ENCODE peak calls at places on chromosomes 11 and 22, in six cellular contexts. F is tibial artery; O is upper lobe of right lung; X is cardiac muscle cell; N is naive thymus-derived CD4-positive, alpha-beta T cell; G is transverse colon. W is an unnamed sample.

GRCh38 chr11:70399681-70400112 is 1.4 kb downstream of the CTTN start:
- DNase-seq in O (peak; percentile 89), G (peak; percentile 74), F (peak; percentile 96), X (peak; percentile 97), N (no peak), W (peak; percentile 89)

GRCh38 chr11:65134240-65134951 is at the start of gene SYVN1:
- DNase-seq in O (peak; percentile 96), F (peak; percentile 95), X (peak; percentile 90), N (peak; percentile 93), G (peak; percentile 95), W (peak; percentile 94)

GRCh38 chr11:19970944-19971343 is 189.3 kb downstream of the DBX1 start:
- DNase-seq in F (no peak), O (no peak), G (no peak), X (no peak), N (no peak), W (no peak)

GRCh38 chr22:19448076-19448607 is 631 bp upstream of the C22orf39 start:
- DNase-seq in G (peak; percentile 57), F (no peak), O (no peak), X (peak; percentile 86), N (no peak), W (peak; percentile 49)

GRCh38 chr22:18994780-18995711 is 59.0 kb upstream of the PRODH start:
- DNase-seq in F (no peak), X (no peak), G (no peak), N (no peak), O (peak; percentile 70), W (peak; percentile 37)

GRCh38 chr11:125517116-125517804 is 21.2 kb upstream of the FEZ1 start:
- DNase-seq in N (no peak), F (no peak), O (no peak), G (no peak), X (peak; percentile 89), W (no peak)

GRCh38 chr11:6931146-6931713 is 5.0 kb downstream of the ZNF215 start:
- DNase-seq in N (no peak), F (no peak), O (no peak), X (peak; percentile 60), G (no peak), W (no peak)

GRCh38 chr11:18617688-18618340 is 16.3 kb downstream of the SPTY2D1 start:
- DNase-seq in O (no peak), X (peak; percentile 61), G (no peak), N (peak; percentile 79), F (no peak), W (no peak)

GRCh38 chr22:44758354-44758969 is 6.1 kb downstream of the ARHGAP8 start:
- DNase-seq in X (peak; percentile 52), O (no peak), G (no peak), F (no peak), N (no peak), W (no peak)

GRCh38 chr11:77069336-77069968 is 2.7 kb downstream of the CAPN5 start:
- DNase-seq in X (no peak), O (peak; percentile 44), N (no peak), F (peak; percentile 40), G (peak; percentile 7), W (no peak)

GRCh38 chr11:5274340-5274739 is 4.6 kb upstream of the HBE1 start:
- DNase-seq in X (no peak), G (no peak), N (no peak), F (no peak), O (no peak), W (no peak)

GRCh38 chr11:74354036-74354435 is 42.6 kb upstream of the P4HA3 start:
- DNase-seq in O (no peak), N (no peak), X (no peak), G (no peak), F (no peak), W (no peak)

GRCh38 chr11:103097279-103097678 is 5.3 kb upstream of the DCUN1D5 start:
- DNase-seq in O (no peak), G (no peak), F (no peak), X (no peak), N (no peak), W (no peak)

GRCh38 chr11:65366340-65366773 is 11.8 kb downstream of the TIGD3 start:
- DNase-seq in O (no peak), G (peak; percentile 54), N (peak; percentile 71), F (no peak), X (peak; percentile 91), W (peak; percentile 71)

GRCh38 chr22:43600265-43600664 is 188.5 kb downstream of the MPPED1 start:
- DNase-seq in F (no peak), X (no peak), O (no peak), G (no peak), N (no peak), W (no peak)

GRCh38 chr11:116257092-116257491 is 515.7 kb downstream of the BUD13 start:
- DNase-seq in O (no peak), G (no peak), X (no peak), N (no peak), F (no peak), W (no peak)

GRCh38 chr22:44287121-44287693 is 25.5 kb downstream of the SHISAL1 start:
- DNase-seq in X (no peak), G (no peak), F (no peak), O (no peak), N (no peak), W (no peak)

GRCh38 chr22:29820941-29821789 is 16.9 kb downstream of the ASCC2 start:
- DNase-seq in N (no peak), X (peak; percentile 100), O (peak; percentile 91), G (peak; percentile 87), F (peak; percentile 73), W (peak; percentile 82)

GRCh38 chr11:41382927-41383326 is 76.5 kb downstream of the LRRC4C start:
- DNase-seq in G (no peak), X (no peak), O (no peak), F (no peak), N (no peak), W (no peak)

GRCh38 chr22:37244922-37245722 is 1.1 kb upstream of the RAC2 start:
- DNase-seq in X (no peak), O (peak; percentile 8), G (peak; percentile 68), F (no peak), N (no peak), W (no peak)

GRCh38 chr11:100719809-100720221 is 32.7 kb downstream of the ARHGAP42 start:
- DNase-seq in X (peak; percentile 92), N (no peak), G (peak; percentile 39), O (no peak), F (peak; percentile 82), W (peak; percentile 56)

GRCh38 chr22:30304495-30305244 is 15.4 kb upstream of the CASTOR1 start:
- DNase-seq in O (peak; percentile 70), F (peak; percentile 83), N (no peak), X (no peak), G (peak; percentile 63), W (peak; percentile 27)

GRCh38 chr11:69440876-69441275 is 40.6 kb upstream of the LINC01488 start:
- DNase-seq in O (no peak), G (no peak), F (no peak), X (no peak), N (no peak), W (no peak)

GRCh38 chr11:14052198-14052597 is 89.7 kb downstream of the SPON1 start:
- DNase-seq in G (no peak), X (no peak), O (no peak), F (no peak), N (peak; percentile 23), W (no peak)

GRCh38 chr11:75428301-75428724 is 4.7 kb downstream of the KLHL35 start:
- DNase-seq in O (peak; percentile 95), G (peak; percentile 84), N (peak; percentile 55), X (peak; percentile 94), F (peak; percentile 95), W (peak; percentile 95)

GRCh38 chr11:35165416-35166368 is 26.7 kb downstream of the CD44 start:
- DNase-seq in O (no peak), G (peak; percentile 73), N (peak; percentile 99), F (no peak), X (peak; percentile 87), W (no peak)

GRCh38 chr11:134454146-134454690 is 42.2 kb upstream of the B3GAT1 start:
- DNase-seq in F (no peak), X (no peak), N (no peak), O (no peak), G (no peak), W (no peak)
- H3K9me3 ChIP-seq in F (peaks cover 25% of the 10 kb centered on the region), X (no peaks in the 10 kb centered on the region), N (peaks cover 15% of the 10 kb centered on the region), O (no peaks in the 10 kb centered on the region), G (peaks cover 13% of the 10 kb centered on the region), W (no peaks in the 10 kb centered on the region)

DNA sequence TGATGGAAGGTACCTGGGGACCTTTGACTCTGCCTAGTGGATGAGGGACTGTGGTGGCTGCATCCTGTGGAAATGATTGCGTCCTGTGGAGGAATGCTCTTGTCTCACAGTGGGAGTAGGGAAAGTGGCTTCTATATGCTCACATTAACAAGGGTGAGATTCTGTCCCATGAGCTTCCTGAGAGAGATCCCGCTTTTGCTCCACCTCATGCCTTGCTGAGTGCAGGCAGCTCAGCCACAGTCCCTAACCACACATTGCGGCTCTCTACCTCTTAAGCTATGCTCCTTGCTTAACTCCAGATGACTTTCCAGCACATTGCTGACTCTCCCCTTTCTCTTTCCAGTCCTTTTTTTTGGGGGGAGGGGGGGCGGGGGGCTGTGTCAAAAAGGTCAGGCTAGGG is 45.0 kb downstream of the TEAD1 start:
- DNase-seq in G (no peak), N (no peak), O (no peak), X (peak; percentile 46), F (no peak), W (no peak)
- H3K4me1 ChIP-seq in G (peaks cover 16% of the 10 kb centered on the region), N (peaks cover 17% of the 10 kb centered on the region), O (peaks cover 19% of the 10 kb centered on the region), X (peaks cover 39% of the 10 kb centered on the region), F (no peaks in the 10 kb centered on the region), W (peaks cover 21% of the 10 kb centered on the region)

DNA sequence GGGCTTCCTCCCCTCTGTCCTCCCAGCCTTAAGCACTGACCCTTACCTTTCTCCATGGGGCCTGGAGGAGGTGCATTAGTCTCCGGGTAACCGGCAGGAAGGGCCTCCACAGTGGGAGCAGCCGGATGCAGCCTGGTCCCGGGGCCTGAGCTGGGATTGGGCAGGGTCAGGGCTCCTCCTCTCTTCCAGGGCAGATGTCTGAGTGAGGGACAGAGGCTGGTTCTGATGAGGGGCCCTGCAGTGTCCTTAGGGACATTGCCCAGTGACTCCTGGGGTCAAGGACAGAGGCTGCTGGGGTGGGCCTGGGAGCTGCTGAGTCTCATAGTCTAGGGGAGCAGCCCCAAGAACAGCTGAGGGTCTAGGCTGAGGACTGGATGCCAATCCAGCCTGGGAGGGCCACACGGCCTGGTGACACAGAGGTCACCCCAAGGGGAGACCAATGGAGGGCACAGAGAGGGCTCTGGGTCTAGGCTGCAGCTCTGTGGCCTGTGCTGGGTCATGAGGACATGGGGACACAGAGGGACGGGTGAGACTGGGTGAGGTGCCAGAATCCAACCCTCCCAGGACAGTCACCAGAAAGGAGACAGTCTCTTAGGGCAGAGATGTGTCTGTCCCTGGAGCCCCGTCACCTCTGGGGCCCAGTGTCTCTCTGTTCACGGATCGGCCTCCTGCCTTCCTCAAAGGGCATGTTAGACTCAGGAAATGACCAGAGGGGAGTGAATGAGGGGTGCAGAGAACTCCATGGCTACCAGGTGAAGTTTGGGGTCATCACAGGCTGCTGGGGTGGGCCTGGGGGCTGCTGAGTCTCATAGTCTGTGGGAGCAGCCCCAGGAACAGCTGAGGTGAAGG is 6.5 kb downstream of the IGLL5 start:
- DNase-seq in X (no peak), N (no peak), F (peak; percentile 27), G (no peak), O (peak; percentile 54), W (no peak)
- H3K4me3 ChIP-seq in X (no peak overlapping the region), N (no peak overlapping the region), F (no peak overlapping the region), G (no peak overlapping the region), O (no peak overlapping the region), W (no peak overlapping the region)

GRCh38 chr11:58796333-58797049 is 48.0 kb downstream of the GLYATL2 start:
- DNase-seq in O (no peak), N (no peak), X (no peak), F (no peak), G (no peak), W (peak; percentile 61)

GRCh38 chr11:58801974-58802545 is 42.4 kb downstream of the GLYATL2 start:
- DNase-seq in F (no peak), O (no peak), N (no peak), G (no peak), X (no peak), W (no peak)

GRCh38 chr11:58805065-58805464 is 39.4 kb downstream of the GLYATL2 start:
- DNase-seq in F (no peak), O (no peak), X (no peak), G (no peak), N (no peak), W (no peak)

GRCh38 chr11:58801302-58801701 is 43.2 kb downstream of the GLYATL2 start:
- DNase-seq in F (no peak), G (no peak), O (no peak), N (no peak), X (no peak), W (no peak)
- H3K9me3 ChIP-seq in F (no peaks in the 10 kb centered on the region), G (no peaks in the 10 kb centered on the region), O (no peaks in the 10 kb centered on the region), N (no peaks in the 10 kb centered on the region), X (no peaks in the 10 kb centered on the region), W (no peaks in the 10 kb centered on the region)

W was measured in body of pancreas.